ENCODE peak calls at places on chromosomes 6 and 20, in five cellular contexts. T is IMR-90, U is astrocyte, O is PC-3, D is HCT116. H is an unnamed sample.
A peak's percentile ranks its signal among the peaks of the same experiment; 100 is the strongest.

GRCh38 chr20:44651507-44652373 is at the start of gene ADA:
- DNase-seq in T (peak; percentile 21), U (peak; percentile 15), O (peak; percentile 65), D (no peak), H (no peak)

GRCh38 chr6:26025047-26025893 is 62.0 kb upstream of the HFE start:
- DNase-seq in T (peak; percentile 91), U (peak; percentile 88), O (peak; percentile 72), D (no peak), H (peak; percentile 91)

GRCh38 chr6:16850332-16851022 is 89.2 kb upstream of the ATXN1 start:
- DNase-seq in T (no peak), U (peak; percentile 42), O (peak; percentile 42), D (no peak), H (peak; percentile 52)

GRCh38 chr20:37969949-37970855 is 63.1 kb downstream of the TTI1 start:
- DNase-seq in T (no peak), U (no peak), O (peak; percentile 69), D (no peak), H (no peak)

GRCh38 chr6:87049779-87050178 is 45.1 kb downstream of the CGA start:
- DNase-seq in T (no peak), U (no peak), O (no peak), D (no peak), H (no peak)

GRCh38 chr20:24502184-24502583 is 32.8 kb downstream of the SYNDIG1 start:
- DNase-seq in T (peak; percentile 59), U (peak; percentile 82), O (no peak), D (no peak), H (peak; percentile 84)

GRCh38 chr6:36852481-36853147 is 13.4 kb upstream of the CPNE5 start:
- DNase-seq in T (peak; percentile 79), U (peak; percentile 57), O (peak; percentile 20), D (no peak), H (peak; percentile 68)

GRCh38 chr20:38213607-38213940 is 47.0 kb downstream of the KIAA1755 start:
- DNase-seq in T (no peak), U (no peak), O (no peak), D (no peak), H (no peak)

GRCh38 chr6:169521825-169522224 is 180.0 kb downstream of the WDR27 start:
- DNase-seq in T (no peak), U (no peak), O (no peak), D (no peak), H (no peak)

GRCh38 chr6:28940294-28940858 is 16.6 kb upstream of the TRIM27 start:
- DNase-seq in T (no peak), U (peak; percentile 39), O (peak; percentile 71), D (no peak), H (no peak)

GRCh38 chr6:161922631-161923119 is 648.8 kb upstream of the AGPAT4 start:
- DNase-seq in T (peak; percentile 65), U (peak; percentile 72), O (peak; percentile 76), D (peak; percentile 75), H (peak; percentile 87)

GRCh38 chr6:41374618-41375590 is 39.5 kb downstream of the NCR2 start:
- DNase-seq in T (no peak), U (no peak), O (no peak), D (no peak), H (no peak)

GRCh38 chr6:104118274-104118673 is 741.4 kb downstream of the HACE1 start:
- DNase-seq in T (no peak), U (peak; percentile 22), O (peak; percentile 77), D (peak; percentile 23), H (peak; percentile 27)

GRCh38 chr6:14921878-14922277 is 324.0 kb upstream of the JARID2 start:
- DNase-seq in T (no peak), U (no peak), O (no peak), D (no peak), H (peak; percentile 32)

GRCh38 chr6:36853325-36853724 is 14.1 kb upstream of the CPNE5 start:
- DNase-seq in T (peak; percentile 90), U (peak; percentile 81), O (peak; percentile 64), D (no peak), H (peak; percentile 85)

GRCh38 chr6:128519931-128520435 is 416 bp downstream of the PTPRK start:
- DNase-seq in T (no peak), U (peak; percentile 56), O (no peak), D (no peak), H (no peak)

GRCh38 chr6:149129401-149130077 is 188.0 kb upstream of the TAB2 start:
- DNase-seq in T (peak; percentile 65), U (peak; percentile 66), O (peak; percentile 86), D (no peak), H (peak; percentile 75)

GRCh38 chr6:32794510-32794909 is 22.3 kb downstream of the HLA-DOB start:
- DNase-seq in T (no peak), U (no peak), O (no peak), D (no peak), H (no peak)

GRCh38 chr6:14123331-14124105 is 5.9 kb downstream of the CD83 start:
- DNase-seq in T (peak; percentile 33), U (peak; percentile 12), O (no peak), D (no peak), H (no peak)

GRCh38 chr6:128463942-128464341 is 56.5 kb downstream of the PTPRK start:
- DNase-seq in T (peak; percentile 29), U (peak; percentile 63), O (peak; percentile 83), D (no peak), H (peak; percentile 66)

GRCh38 chr20:20437314-20437713 is 69.4 kb downstream of the INSM1 start:
- DNase-seq in T (no peak), U (no peak), O (no peak), D (no peak), H (no peak)

GRCh38 chr20:32159766-32160221 is 47.7 kb downstream of the PLAGL2 start:
- DNase-seq in T (no peak), U (no peak), O (no peak), D (no peak), H (no peak)

GRCh38 chr6:168326294-168327261 is 7.0 kb upstream of the DACT2 start:
- DNase-seq in T (no peak), U (peak; percentile 30), O (peak; percentile 4), D (no peak), H (peak; percentile 47)

GRCh38 chr20:61459705-61460104 is 207.6 kb downstream of the CDH4 start:
- DNase-seq in T (no peak), U (no peak), O (no peak), D (no peak), H (no peak)

GRCh38 chr20:62088258-62089127 is 22.8 kb upstream of the TAF4 start:
- DNase-seq in T (peak; percentile 99), U (peak; percentile 87), O (peak; percentile 98), D (peak; percentile 86), H (peak; percentile 88)

GRCh38 chr20:45095753-45096371 is 5.1 kb downstream of the KCNS1 start:
- DNase-seq in T (peak; percentile 69), U (no peak), O (peak; percentile 89), D (peak; percentile 41), H (peak; percentile 45)

GRCh38 chr6:56954389-56955170 is at the start of gene BEND6:
- DNase-seq in T (peak; percentile 87), U (peak; percentile 79), O (peak; percentile 79), D (no peak), H (peak; percentile 89)

GRCh38 chr6:166097914-166098522 is 69.6 kb downstream of the TBXT start:
- DNase-seq in T (peak; percentile 82), U (peak; percentile 47), O (peak; percentile 46), D (peak; percentile 49), H (peak; percentile 61)

DNA sequence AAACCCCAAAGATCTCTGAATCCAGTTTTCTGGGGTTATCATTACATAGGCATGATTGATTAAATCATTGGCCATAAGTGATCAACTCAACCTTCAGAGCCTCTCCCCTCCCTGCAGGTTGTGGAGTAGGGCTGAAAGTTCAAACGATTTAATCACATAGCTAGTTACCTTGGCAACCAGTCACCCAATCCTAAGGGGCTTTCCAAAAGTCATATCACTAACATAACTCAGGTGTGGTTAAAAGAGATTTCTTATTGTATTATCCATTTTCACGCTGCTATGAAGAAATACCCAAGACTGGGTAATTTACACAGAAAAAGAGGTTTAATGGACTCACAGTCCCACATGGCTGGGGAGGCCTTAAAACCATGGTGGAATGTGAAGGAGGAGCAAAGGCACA is 935.1 kb upstream of the SLC35B3 start:
- DNase-seq in T (no peak), U (no peak), O (no peak), D (no peak), H (no peak)
- H2AFZ ChIP-seq in T (no peak overlapping the region), U (no peak overlapping the region), O (no peak overlapping the region), D (no peak overlapping the region), H (no peak overlapping the region)

DNA sequence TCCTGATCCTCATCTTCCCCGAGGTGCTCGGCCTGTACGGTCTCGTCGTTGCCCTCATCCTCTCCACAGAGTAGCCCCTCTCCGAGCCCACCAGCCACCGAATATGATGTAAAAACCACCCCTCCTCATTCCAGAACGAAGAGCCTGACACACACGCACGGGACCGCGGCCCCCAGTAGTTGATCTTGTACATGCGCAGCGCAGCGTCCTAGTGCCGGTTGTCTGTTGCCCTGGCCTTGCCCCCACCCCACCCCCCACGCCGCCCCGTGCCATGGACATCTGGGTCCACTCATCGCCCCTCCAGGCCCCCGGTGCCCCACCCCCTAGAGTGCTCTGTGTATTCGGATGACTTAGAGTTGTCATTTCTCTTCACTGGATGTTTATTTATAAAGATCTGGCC is 5.2 kb upstream of the PRPH2 start:
- DNase-seq in T (no peak), U (no peak), O (no peak), D (no peak), H (no peak)
- H3K4me3 ChIP-seq in T (peak overlapping the region; percentile 43), U (peak overlapping the region; percentile 58), O (no peak overlapping the region), D (no peak overlapping the region), H (peak overlapping the region; percentile 56)

DNA sequence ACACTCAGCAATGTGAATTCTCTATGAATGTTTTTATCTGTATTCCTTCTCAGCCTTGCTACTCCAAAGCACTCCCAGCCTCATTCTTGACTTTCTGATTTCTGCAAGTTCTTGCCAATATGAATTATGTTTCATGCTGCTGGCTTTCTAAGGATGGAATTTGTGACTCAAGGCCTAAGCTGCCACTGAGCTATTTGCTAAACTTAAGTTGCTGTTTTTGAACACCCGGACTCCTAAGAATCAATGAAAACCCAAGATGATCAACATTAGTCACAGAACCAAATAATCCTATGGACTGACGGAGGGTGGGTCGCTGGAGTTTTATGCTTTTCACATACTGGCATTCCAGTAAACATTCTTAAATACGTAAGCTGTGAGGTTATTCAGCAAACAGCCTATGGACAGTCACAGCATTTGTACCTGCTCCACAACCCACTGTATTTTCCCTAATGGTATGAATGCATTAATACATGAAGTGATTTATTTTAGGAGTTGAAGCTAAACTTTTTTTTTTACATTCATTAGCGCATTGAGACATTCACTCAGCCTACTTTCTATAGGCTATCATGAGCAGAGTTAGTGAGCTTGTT is 8.2 kb upstream of the PXDC1 start:
- DNase-seq in T (peak; percentile 95), U (peak; percentile 95), O (no peak), D (no peak), H (peak; percentile 85)
- H2AFZ ChIP-seq in T (no peak overlapping the region), U (no peak overlapping the region), O (no peak overlapping the region), D (no peak overlapping the region), H (no peak overlapping the region)

DNA sequence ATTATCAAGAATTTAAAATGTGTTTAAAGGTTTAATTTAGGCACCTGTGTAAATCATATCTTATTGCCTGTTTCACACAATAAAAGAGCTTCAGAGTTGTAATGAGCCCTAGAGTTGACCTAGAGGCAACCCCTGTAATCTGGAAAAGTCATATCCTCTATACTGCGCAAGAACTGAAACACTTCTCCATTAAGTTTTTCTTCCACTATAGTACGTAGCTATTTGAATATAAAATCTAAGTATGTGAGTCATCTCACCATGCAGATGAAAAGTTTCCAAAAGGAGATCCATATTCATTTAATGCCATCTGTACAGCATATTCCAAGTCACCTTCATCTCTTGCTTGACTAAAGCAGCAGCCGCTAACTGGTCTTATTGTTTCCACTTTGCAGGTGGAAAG is 26.0 kb upstream of the TAAR1 start:
- DNase-seq in T (no peak), U (no peak), O (no peak), D (no peak), H (no peak)
- H3K4me3 ChIP-seq in T (no peak overlapping the region), U (no peak overlapping the region), O (no peak overlapping the region), D (no peak overlapping the region), H (no peak overlapping the region)

H was measured in fibroblast of lung.